ENCODE peak calls at places on chromosomes 4 and X, in eight cellular contexts. K, L, Y, M, P, I, J and R are unnamed samples.

GRCh38 chrX:17738002-17738713 is 865 bp downstream of the SCML1 start:
- DNase-seq in K (peak; percentile 4), L (peak; percentile 43), Y (peak; percentile 18), M (no peak), P (no peak), I (peak; percentile 34), J (peak; percentile 1), R (no peak)

GRCh38 chr4:41120297-41121217 is 93.8 kb downstream of the APBB2 start:
- DNase-seq in K (peak; percentile 48), L (no peak), Y (peak; percentile 87), M (no peak), P (no peak), I (no peak), J (no peak), R (no peak)

GRCh38 chrX:19350831-19351447 is 7.2 kb downstream of the PDHA1 start:
- DNase-seq in K (no peak), L (no peak), Y (no peak), M (no peak), P (no peak), I (peak; percentile 16), J (peak; percentile 58), R (peak; percentile 58)

GRCh38 chr4:141814499-141814898 is 178.1 kb downstream of the IL15 start:
- DNase-seq in K (no peak), L (peak; percentile 42), Y (no peak), M (no peak), P (no peak), I (no peak), J (no peak), R (no peak)

GRCh38 chr4:171142639-171143038 is 670.6 kb upstream of the GALNTL6 start:
- DNase-seq in K (no peak), L (no peak), Y (no peak), M (no peak), P (no peak), I (no peak), J (no peak), R (no peak)

GRCh38 chrX:47690175-47690574 is 31.2 kb upstream of the UXT start:
- DNase-seq in K (no peak), L (no peak), Y (no peak), M (no peak), P (no peak), I (no peak), J (peak; percentile 11), R (no peak)

GRCh38 chr4:143140696-143141095 is 44.0 kb upstream of the USP38 start:
- DNase-seq in K (no peak), L (no peak), Y (no peak), M (no peak), P (no peak), I (no peak), J (no peak), R (no peak)

GRCh38 chr4:47032405-47033106 is 1.2 kb downstream of the GABRB1 start:
- DNase-seq in K (peak; percentile 56), L (no peak), Y (peak; percentile 35), M (peak; percentile 35), P (peak; percentile 67), I (peak; percentile 70), J (peak; percentile 60), R (peak; percentile 76)

GRCh38 chr4:176001171-176002006 is 64.3 kb upstream of the WDR17 start:
- DNase-seq in K (peak; percentile 5), L (no peak), Y (peak; percentile 11), M (peak; percentile 13), P (peak; percentile 71), I (no peak), J (no peak), R (peak; percentile 10)

GRCh38 chr4:46389301-46389761 is 597 bp downstream of the GABRA2 start:
- DNase-seq in K (no peak), L (no peak), Y (no peak), M (no peak), P (peak; percentile 33), I (no peak), J (no peak), R (no peak)

GRCh38 chr4:85940131-85940530 is 419.7 kb downstream of the MAPK10 start:
- DNase-seq in K (no peak), L (no peak), Y (no peak), M (no peak), P (no peak), I (no peak), J (no peak), R (no peak)

GRCh38 chr4:148126825-148127224 is 315.4 kb downstream of the NR3C2 start:
- DNase-seq in K (no peak), L (no peak), Y (peak; percentile 3), M (no peak), P (no peak), I (no peak), J (no peak), R (no peak)

GRCh38 chr4:184330008-184330400 is 112.3 kb upstream of the ENPP6 start:
- DNase-seq in K (peak; percentile 25), L (no peak), Y (no peak), M (no peak), P (no peak), I (peak; percentile 50), J (peak; percentile 21), R (peak; percentile 70)

GRCh38 chrX:154799554-154800348 is 5.5 kb downstream of the MPP1 start:
- DNase-seq in K (no peak), L (peak; percentile 56), Y (no peak), M (no peak), P (no peak), I (no peak), J (peak; percentile 39), R (no peak)

GRCh38 chrX:65821721-65822496 is 154.5 kb downstream of the MSN start:
- DNase-seq in K (no peak), L (no peak), Y (no peak), M (no peak), P (no peak), I (peak; percentile 52), J (no peak), R (peak; percentile 14)

GRCh38 chrX:34559325-34559724 is 97.8 kb downstream of the TMEM47 start:
- DNase-seq in K (peak; percentile 2), L (no peak), Y (peak; percentile 25), M (no peak), P (no peak), I (no peak), J (peak; percentile 1), R (no peak)

GRCh38 chrX:101452051-101452450 is 33.2 kb upstream of the ARMCX4 start:
- DNase-seq in K (no peak), L (peak; percentile 39), Y (no peak), M (no peak), P (no peak), I (no peak), J (peak; percentile 22), R (no peak)

GRCh38 chr4:117001077-117001476 is 84.3 kb downstream of the TRAM1L1 start:
- DNase-seq in K (no peak), L (no peak), Y (no peak), M (no peak), P (no peak), I (no peak), J (no peak), R (peak; percentile 5)

GRCh38 chr4:141417387-141417786 is 196.7 kb downstream of the ZNF330 start:
- DNase-seq in K (peak; percentile 18), L (no peak), Y (peak; percentile 71), M (no peak), P (no peak), I (no peak), J (no peak), R (no peak)

GRCh38 chr4:3371038-3371437 is 70.7 kb upstream of the HGFAC start:
- DNase-seq in K (no peak), L (no peak), Y (peak; percentile 24), M (no peak), P (no peak), I (no peak), J (no peak), R (no peak)

GRCh38 chrX:1274786-1275185 is 6.2 kb downstream of the CSF2RA start:
- DNase-seq in K (no peak), L (no peak), Y (no peak), M (no peak), P (no peak), I (no peak), J (no peak), R (no peak)

GRCh38 chr4:105122334-105122733 is 24.3 kb upstream of the TET2 start:
- DNase-seq in K (peak; percentile 58), L (peak; percentile 58), Y (peak; percentile 31), M (no peak), P (no peak), I (no peak), J (no peak), R (no peak)

GRCh38 chrX:76148011-76148665 is 24.7 kb upstream of the PBDC1 start:
- DNase-seq in K (no peak), L (peak; percentile 58), Y (peak; percentile 43), M (no peak), P (no peak), I (peak; percentile 8), J (peak; percentile 32), R (no peak)

GRCh38 chr4:36532670-36533373 is 251.4 kb downstream of the DTHD1 start:
- DNase-seq in K (no peak), L (no peak), Y (no peak), M (no peak), P (no peak), I (no peak), J (no peak), R (no peak)

GRCh38 chr4:68074397-68074796 is 55.3 kb downstream of the TMPRSS11F start:
- DNase-seq in K (no peak), L (peak; percentile 35), Y (no peak), M (no peak), P (no peak), I (no peak), J (peak; percentile 14), R (no peak)

GRCh38 chr4:83219344-83219990 is 65.1 kb downstream of the COQ2 start:
- DNase-seq in K (no peak), L (no peak), Y (peak; percentile 14), M (no peak), P (no peak), I (peak; percentile 72), J (no peak), R (peak; percentile 28)

GRCh38 chr4:185838104-185838452 is 26.1 kb upstream of the SORBS2 start:
- DNase-seq in K (no peak), L (no peak), Y (no peak), M (no peak), P (no peak), I (no peak), J (no peak), R (no peak)

GRCh38 chr4:147830987-147831386 is 99.1 kb downstream of the ARHGAP10 start:
- DNase-seq in K (peak; percentile 68), L (peak; percentile 68), Y (peak; percentile 71), M (no peak), P (no peak), I (no peak), J (no peak), R (no peak)

GRCh38 chr4:113781439-113782040 is 20.0 kb upstream of the CAMK2D start:
- DNase-seq in K (no peak), L (no peak), Y (peak; percentile 66), M (no peak), P (no peak), I (no peak), J (peak; percentile 45), R (peak; percentile 28)

GRCh38 chr4:138910201-138910913 is 105.2 kb upstream of the NOCT start:
- DNase-seq in K (peak; percentile 36), L (no peak), Y (peak; percentile 23), M (no peak), P (no peak), I (no peak), J (no peak), R (no peak)